ENCODE peak calls at places on chromosomes 13 and 19, in four cellular contexts. O, U, B and K are unnamed samples.

GRCh38 chr19:18675779-18676178 is 7.7 kb upstream of the CRTC1 start:
- DNase-seq in O (no peak), U (peak), B (no peak), K (peak)

GRCh38 chr19:33832633-33833032 is 36.0 kb downstream of the KCTD15 start:
- DNase-seq in O (no peak), U (no peak), B (no peak), K (no peak)

GRCh38 chr19:6534451-6535093 is 3.7 kb downstream of the TNFSF9 start:
- DNase-seq in O (no peak), U (no peak), B (no peak), K (no peak)

GRCh38 chr19:33370783-33371182 is 2.7 kb upstream of the CEBPG start:
- DNase-seq in O (no peak), U (no peak), B (no peak), K (no peak)

GRCh38 chr13:24463078-24463477 is 49.5 kb downstream of the PARP4 start:
- DNase-seq in O (no peak), U (no peak), B (no peak), K (no peak)

GRCh38 chr13:27962982-27963381 is 6.1 kb downstream of the CDX2 start:
- DNase-seq in O (no peak), U (no peak), B (no peak), K (no peak)

GRCh38 chr19:55526216-55527196 is 10.4 kb downstream of the SBK2 start:
- DNase-seq in O (peak), U (peak), B (peak), K (peak)

GRCh38 chr19:13984186-13984585 is 21.9 kb downstream of the RFX1 start:
- DNase-seq in O (no peak), U (no peak), B (no peak), K (no peak)

GRCh38 chr13:93226623-93227279 is at the start of gene GPC6:
- DNase-seq in O (peak), U (peak), B (no peak), K (peak)

GRCh38 chr13:101640797-101641400 is 188.4 kb downstream of the ITGBL1 start:
- DNase-seq in O (peak), U (peak), B (no peak), K (peak)

GRCh38 chr13:112990783-112991182 is 21.8 kb downstream of the MCF2L start:
- DNase-seq in O (no peak), U (no peak), B (peak), K (no peak)

GRCh38 chr13:98327326-98328314 is 150.6 kb upstream of the RNF113B start:
- DNase-seq in O (peak), U (no peak), B (no peak), K (peak)

GRCh38 chr19:35206855-35207254 is 21.7 kb downstream of the FAM187B start:
- DNase-seq in O (no peak), U (no peak), B (peak), K (no peak)
- H3K27ac ChIP-seq in O (no peak), U (no peak), B (no peak), K (no peak)

GRCh38 chr13:33107403-33107760 is 91.2 kb downstream of the KL start:
- DNase-seq in O (no peak), U (no peak), B (no peak), K (no peak)

GRCh38 chr13:33109801-33110200 is 93.6 kb downstream of the KL start:
- DNase-seq in O (no peak), U (no peak), B (no peak), K (peak)

GRCh38 chr13:33110386-33110712 is 94.1 kb downstream of the KL start:
- DNase-seq in O (no peak), U (no peak), B (no peak), K (no peak)

GRCh38 chr13:33109319-33109718 is 93.1 kb downstream of the KL start:
- DNase-seq in O (no peak), U (no peak), B (no peak), K (peak)

GRCh38 chr13:33108620-33109019 is 92.4 kb downstream of the KL start:
- DNase-seq in O (no peak), U (no peak), B (no peak), K (no peak)
- H3K27ac ChIP-seq in O (no peak), U (peak), B (peak), K (peak)

DNA sequence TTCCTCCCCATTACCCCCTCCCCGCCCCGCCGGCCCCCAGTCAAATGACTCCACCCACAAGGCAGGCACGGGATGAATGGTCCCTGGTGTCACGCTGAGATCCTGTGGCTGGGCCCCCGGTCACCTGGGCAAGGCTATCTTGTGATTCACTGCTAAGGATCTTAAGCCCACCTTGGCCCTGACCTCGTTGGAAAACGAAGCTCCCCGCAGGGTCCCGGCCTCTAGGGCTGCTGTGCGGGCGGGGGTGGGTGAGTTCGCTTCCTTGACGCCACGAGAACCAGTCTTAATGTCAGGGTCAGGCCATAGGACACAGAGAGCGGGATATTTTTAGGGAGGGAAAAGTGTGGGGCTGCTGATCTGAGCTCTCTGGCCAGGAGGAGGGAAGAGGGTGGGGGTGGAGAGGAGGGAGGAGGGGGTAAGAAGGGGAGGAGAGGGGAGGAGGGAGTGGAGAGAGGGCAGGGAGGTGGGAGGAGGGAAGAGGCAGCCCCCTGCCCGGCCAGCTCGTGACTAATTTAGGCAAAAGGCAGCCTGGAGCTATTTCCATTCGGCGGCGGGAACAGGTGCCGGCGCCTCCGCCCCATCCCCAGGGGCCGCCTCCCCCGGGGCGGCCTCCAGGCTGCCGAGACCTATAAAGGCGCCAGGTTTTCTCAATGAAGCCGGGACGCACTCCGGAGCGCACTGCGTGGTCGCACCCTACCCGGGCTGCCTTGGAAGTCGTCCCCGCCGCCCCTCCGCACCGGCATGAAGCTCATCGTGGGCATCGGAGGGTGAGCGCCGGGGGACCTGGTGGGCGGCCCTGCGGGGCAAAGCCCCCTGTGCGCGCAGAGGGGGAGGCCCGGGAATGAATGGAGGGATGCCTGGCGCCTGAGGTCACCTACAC is at the start of gene NMRK2:
- DNase-seq in O (no peak), U (no peak), B (no peak), K (no peak)
- H3K27ac ChIP-seq in O (no peak), U (no peak), B (no peak), K (no peak)

GRCh38 chr13:114118763-114119123 is 13.7 kb downstream of the RASA3 start:
- DNase-seq in O (peak), U (peak), B (no peak), K (peak)
- H3K27ac ChIP-seq in O (peak), U (peak), B (peak), K (peak)